ENCODE peak calls at places on chromosomes 7 and 10, in eight cellular contexts. One of them, this sample, is unnamed.

GRCh38 chr7:129017264-129017663 is 37.6 kb downstream of the TNPO3 start:
- DNase-seq in aorta: no peak
- DNase-seq in endothelial cell of umbilical vein: no peak
- DNase-seq in GM23338: no peak
- DNase-seq in adrenal gland: no peak
- DNase-seq in OCI-LY7: peak; percentile 12
- DNase-seq in H7: no peak
- DNase-seq in thoracic aorta: no peak
- DNase-seq in this sample: no peak

GRCh38 chr10:13703997-13704536 is 117.3 kb downstream of the PRPF18 start:
- DNase-seq in aorta: no peak
- DNase-seq in endothelial cell of umbilical vein: no peak
- DNase-seq in GM23338: no peak
- DNase-seq in adrenal gland: no peak
- DNase-seq in OCI-LY7: no peak
- DNase-seq in H7: no peak
- DNase-seq in thoracic aorta: no peak
- DNase-seq in this sample: no peak

GRCh38 chr10:111107846-111108245 is 31.0 kb downstream of the ADRA2A start:
- DNase-seq in aorta: peak; percentile 16
- DNase-seq in endothelial cell of umbilical vein: no peak
- DNase-seq in GM23338: no peak
- DNase-seq in adrenal gland: no peak
- DNase-seq in OCI-LY7: no peak
- DNase-seq in H7: no peak
- DNase-seq in thoracic aorta: no peak
- DNase-seq in this sample: no peak

GRCh38 chr10:62815373-62816111 is 624 bp downstream of the EGR2 start:
- DNase-seq in aorta: peak; percentile 79
- DNase-seq in endothelial cell of umbilical vein: peak; percentile 15
- DNase-seq in GM23338: peak; percentile 50
- DNase-seq in adrenal gland: peak; percentile 20
- DNase-seq in OCI-LY7: no peak
- DNase-seq in H7: no peak
- DNase-seq in thoracic aorta: no peak
- DNase-seq in this sample: no peak

GRCh38 chr7:116924741-116925140 is 28.6 kb upstream of the ST7 start:
- DNase-seq in aorta: no peak
- DNase-seq in endothelial cell of umbilical vein: no peak
- DNase-seq in GM23338: no peak
- DNase-seq in adrenal gland: no peak
- DNase-seq in OCI-LY7: no peak
- DNase-seq in H7: no peak
- DNase-seq in thoracic aorta: no peak
- DNase-seq in this sample: no peak

GRCh38 chr10:114715171-114715670 is 57.1 kb upstream of the ABLIM1 start:
- DNase-seq in aorta: no peak
- DNase-seq in endothelial cell of umbilical vein: peak; percentile 93
- DNase-seq in GM23338: no peak
- DNase-seq in adrenal gland: no peak
- DNase-seq in OCI-LY7: no peak
- DNase-seq in H7: no peak
- DNase-seq in thoracic aorta: no peak
- DNase-seq in this sample: no peak

GRCh38 chr10:72738476-72738875 is 46.5 kb downstream of the MCU start:
- DNase-seq in aorta: no peak
- DNase-seq in endothelial cell of umbilical vein: peak; percentile 92
- DNase-seq in GM23338: no peak
- DNase-seq in adrenal gland: no peak
- DNase-seq in OCI-LY7: no peak
- DNase-seq in H7: no peak
- DNase-seq in thoracic aorta: no peak
- DNase-seq in this sample: no peak

GRCh38 chr10:16987129-16987670 is 142.4 kb downstream of the CUBN start:
- DNase-seq in aorta: no peak
- DNase-seq in endothelial cell of umbilical vein: peak; percentile 83
- DNase-seq in GM23338: no peak
- DNase-seq in adrenal gland: no peak
- DNase-seq in OCI-LY7: no peak
- DNase-seq in H7: no peak
- DNase-seq in thoracic aorta: no peak
- DNase-seq in this sample: no peak

GRCh38 chr10:87878664-87879459 is 15.4 kb downstream of the PTEN start:
- DNase-seq in aorta: no peak
- DNase-seq in endothelial cell of umbilical vein: peak; percentile 44
- DNase-seq in GM23338: no peak
- DNase-seq in adrenal gland: no peak
- DNase-seq in OCI-LY7: no peak
- DNase-seq in H7: no peak
- DNase-seq in thoracic aorta: no peak
- DNase-seq in this sample: no peak

GRCh38 chr7:138515001-138515528 is 55.0 kb downstream of the TRIM24 start:
- DNase-seq in aorta: no peak
- DNase-seq in endothelial cell of umbilical vein: no peak
- DNase-seq in GM23338: no peak
- DNase-seq in adrenal gland: no peak
- DNase-seq in OCI-LY7: peak; percentile 22
- DNase-seq in H7: no peak
- DNase-seq in thoracic aorta: no peak
- DNase-seq in this sample: no peak

GRCh38 chr10:71368639-71369038 is 28.1 kb upstream of the CDH23 start:
- DNase-seq in aorta: no peak
- DNase-seq in endothelial cell of umbilical vein: no peak
- DNase-seq in GM23338: peak; percentile 11
- DNase-seq in adrenal gland: no peak
- DNase-seq in OCI-LY7: peak; percentile 58
- DNase-seq in H7: no peak
- DNase-seq in thoracic aorta: no peak
- DNase-seq in this sample: no peak

GRCh38 chr10:123272171-123272570 is 118.0 kb downstream of the BUB3 start:
- DNase-seq in aorta: no peak
- DNase-seq in endothelial cell of umbilical vein: no peak
- DNase-seq in GM23338: no peak
- DNase-seq in adrenal gland: no peak
- DNase-seq in OCI-LY7: peak; percentile 1
- DNase-seq in H7: peak; percentile 34
- DNase-seq in thoracic aorta: no peak
- DNase-seq in this sample: no peak

GRCh38 chr10:91493313-91493712 is 83.2 kb downstream of the HECTD2 start:
- DNase-seq in aorta: no peak
- DNase-seq in endothelial cell of umbilical vein: peak; percentile 24
- DNase-seq in GM23338: peak; percentile 66
- DNase-seq in adrenal gland: no peak
- DNase-seq in OCI-LY7: peak; percentile 8
- DNase-seq in H7: peak; percentile 23
- DNase-seq in thoracic aorta: no peak
- DNase-seq in this sample: no peak

GRCh38 chr10:119908201-119908600 is 15.7 kb downstream of the SEC23IP start:
- DNase-seq in aorta: no peak
- DNase-seq in endothelial cell of umbilical vein: no peak
- DNase-seq in GM23338: no peak
- DNase-seq in adrenal gland: no peak
- DNase-seq in OCI-LY7: no peak
- DNase-seq in H7: no peak
- DNase-seq in thoracic aorta: no peak
- DNase-seq in this sample: no peak

GRCh38 chr10:79195091-79195923 is 126.5 kb downstream of the ZMIZ1 start:
- DNase-seq in aorta: peak; percentile 95
- DNase-seq in endothelial cell of umbilical vein: peak; percentile 84
- DNase-seq in GM23338: peak; percentile 92
- DNase-seq in adrenal gland: peak; percentile 88
- DNase-seq in OCI-LY7: peak; percentile 81
- DNase-seq in H7: peak; percentile 95
- DNase-seq in thoracic aorta: peak; percentile 46
- DNase-seq in this sample: peak; percentile 88

GRCh38 chr7:119320316-119320715 is 952.7 kb upstream of the KCND2 start:
- DNase-seq in aorta: no peak
- DNase-seq in endothelial cell of umbilical vein: no peak
- DNase-seq in GM23338: peak; percentile 27
- DNase-seq in adrenal gland: no peak
- DNase-seq in OCI-LY7: no peak
- DNase-seq in H7: no peak
- DNase-seq in thoracic aorta: no peak
- DNase-seq in this sample: no peak

GRCh38 chr10:71569775-71570588 is 149.6 kb downstream of the C10orf105 start:
- DNase-seq in aorta: peak; percentile 87
- DNase-seq in endothelial cell of umbilical vein: peak; percentile 43
- DNase-seq in GM23338: peak; percentile 90
- DNase-seq in adrenal gland: peak; percentile 74
- DNase-seq in OCI-LY7: peak; percentile 75
- DNase-seq in H7: peak; percentile 93
- DNase-seq in thoracic aorta: peak; percentile 26
- DNase-seq in this sample: peak; percentile 78

GRCh38 chr10:69439350-69439739 is 11.9 kb upstream of the TSPAN15 start:
- DNase-seq in aorta: no peak
- DNase-seq in endothelial cell of umbilical vein: no peak
- DNase-seq in GM23338: no peak
- DNase-seq in adrenal gland: peak; percentile 59
- DNase-seq in OCI-LY7: no peak
- DNase-seq in H7: no peak
- DNase-seq in thoracic aorta: no peak
- DNase-seq in this sample: no peak

GRCh38 chr7:26538683-26539082 is 247.0 kb downstream of the SNX10 start:
- DNase-seq in aorta: no peak
- DNase-seq in endothelial cell of umbilical vein: no peak
- DNase-seq in GM23338: no peak
- DNase-seq in adrenal gland: no peak
- DNase-seq in OCI-LY7: no peak
- DNase-seq in H7: no peak
- DNase-seq in thoracic aorta: no peak
- DNase-seq in this sample: no peak

GRCh38 chr10:100970076-100970913 is 991 bp downstream of the SEMA4G start:
- DNase-seq in aorta: peak; percentile 70
- DNase-seq in endothelial cell of umbilical vein: no peak
- DNase-seq in GM23338: peak; percentile 52
- DNase-seq in adrenal gland: no peak
- DNase-seq in OCI-LY7: no peak
- DNase-seq in H7: peak; percentile 86
- DNase-seq in thoracic aorta: no peak
- DNase-seq in this sample: no peak

DNA sequence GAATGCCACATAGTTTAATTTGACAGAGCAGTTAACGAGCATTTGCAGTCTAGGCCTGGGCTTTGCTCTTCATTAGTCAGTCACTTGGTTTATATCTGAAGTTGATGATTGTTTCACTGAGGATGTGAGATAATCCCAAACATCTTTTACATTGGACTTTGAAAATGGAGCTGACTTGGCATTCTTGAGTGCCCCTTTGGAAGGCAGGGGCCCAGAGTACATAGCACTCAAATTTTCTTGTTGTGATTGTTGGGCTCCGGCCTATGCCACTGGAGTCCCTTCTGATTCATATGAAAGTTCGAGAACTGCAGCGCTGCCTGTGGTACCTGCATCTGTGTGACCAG is 21.9 kb downstream of the DNAJB6 start:
- DNase-seq in aorta: peak; percentile 53
- DNase-seq in endothelial cell of umbilical vein: no peak
- DNase-seq in GM23338: no peak
- DNase-seq in adrenal gland: no peak
- DNase-seq in OCI-LY7: no peak
- DNase-seq in H7: no peak
- DNase-seq in thoracic aorta: no peak
- DNase-seq in this sample: no peak
- H3K36me3 ChIP-seq in aorta: no peaks in the 10 kb centered on the region
- H3K36me3 ChIP-seq in endothelial cell of umbilical vein: peaks cover 4% of the 10 kb centered on the region
- H3K36me3 ChIP-seq in GM23338: peaks cover 45% of the 10 kb centered on the region
- H3K36me3 ChIP-seq in adrenal gland: peaks cover 40% of the 10 kb centered on the region
- H3K36me3 ChIP-seq in OCI-LY7: peaks cover 81% of the 10 kb centered on the region
- H3K36me3 ChIP-seq in H7: peaks cover 36% of the 10 kb centered on the region
- H3K36me3 ChIP-seq in thoracic aorta: peaks cover 22% of the 10 kb centered on the region
- H3K36me3 ChIP-seq in this sample: peaks cover 46% of the 10 kb centered on the region

GRCh38 chr10:3072641-3073360 is 5.5 kb downstream of the PFKP start:
- DNase-seq in aorta: no peak
- DNase-seq in endothelial cell of umbilical vein: no peak
- DNase-seq in GM23338: no peak
- DNase-seq in adrenal gland: no peak
- DNase-seq in OCI-LY7: no peak
- DNase-seq in H7: no peak
- DNase-seq in thoracic aorta: no peak
- DNase-seq in this sample: no peak
- H3K36me3 ChIP-seq in aorta: no peaks in the 10 kb centered on the region
- H3K36me3 ChIP-seq in endothelial cell of umbilical vein: peaks cover 10% of the 10 kb centered on the region
- H3K36me3 ChIP-seq in GM23338: peaks cover 4% of the 10 kb centered on the region
- H3K36me3 ChIP-seq in adrenal gland: no peaks in the 10 kb centered on the region
- H3K36me3 ChIP-seq in OCI-LY7: peaks cover 86% of the 10 kb centered on the region
- H3K36me3 ChIP-seq in H7: peaks cover 4% of the 10 kb centered on the region
- H3K36me3 ChIP-seq in thoracic aorta: no peaks in the 10 kb centered on the region
- H3K36me3 ChIP-seq in this sample: no peaks in the 10 kb centered on the region

DNA sequence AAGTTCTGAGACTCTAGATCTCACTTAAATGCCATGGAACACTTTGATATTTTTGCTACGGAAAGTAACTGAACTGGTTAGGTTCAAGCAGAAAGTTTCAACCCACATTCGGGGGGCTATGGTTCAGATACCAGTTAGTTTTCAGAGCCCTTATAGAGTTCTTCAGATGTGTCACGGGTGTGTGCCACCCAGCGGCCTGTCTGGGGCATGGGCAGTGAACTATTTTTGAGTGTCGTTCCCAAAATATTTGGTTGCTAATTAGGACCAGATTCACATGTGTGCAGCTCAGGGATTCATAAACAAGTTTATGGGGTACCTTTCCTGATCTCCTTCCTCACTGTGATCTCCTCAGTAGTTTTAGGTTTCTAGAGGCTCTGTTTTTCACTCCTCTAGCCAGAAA is 271.9 kb downstream of the C7orf25 start:
- DNase-seq in aorta: no peak
- DNase-seq in endothelial cell of umbilical vein: no peak
- DNase-seq in GM23338: peak; percentile 8
- DNase-seq in adrenal gland: no peak
- DNase-seq in OCI-LY7: no peak
- DNase-seq in H7: peak; percentile 19
- DNase-seq in thoracic aorta: no peak
- DNase-seq in this sample: no peak
- H3K36me3 ChIP-seq in aorta: no peaks in the 10 kb centered on the region
- H3K36me3 ChIP-seq in endothelial cell of umbilical vein: no peaks in the 10 kb centered on the region
- H3K36me3 ChIP-seq in GM23338: peaks cover 7% of the 10 kb centered on the region
- H3K36me3 ChIP-seq in adrenal gland: no peaks in the 10 kb centered on the region
- H3K36me3 ChIP-seq in OCI-LY7: no peaks in the 10 kb centered on the region
- H3K36me3 ChIP-seq in H7: no peaks in the 10 kb centered on the region
- H3K36me3 ChIP-seq in thoracic aorta: no peaks in the 10 kb centered on the region
- H3K36me3 ChIP-seq in this sample: no peaks in the 10 kb centered on the region

DNA sequence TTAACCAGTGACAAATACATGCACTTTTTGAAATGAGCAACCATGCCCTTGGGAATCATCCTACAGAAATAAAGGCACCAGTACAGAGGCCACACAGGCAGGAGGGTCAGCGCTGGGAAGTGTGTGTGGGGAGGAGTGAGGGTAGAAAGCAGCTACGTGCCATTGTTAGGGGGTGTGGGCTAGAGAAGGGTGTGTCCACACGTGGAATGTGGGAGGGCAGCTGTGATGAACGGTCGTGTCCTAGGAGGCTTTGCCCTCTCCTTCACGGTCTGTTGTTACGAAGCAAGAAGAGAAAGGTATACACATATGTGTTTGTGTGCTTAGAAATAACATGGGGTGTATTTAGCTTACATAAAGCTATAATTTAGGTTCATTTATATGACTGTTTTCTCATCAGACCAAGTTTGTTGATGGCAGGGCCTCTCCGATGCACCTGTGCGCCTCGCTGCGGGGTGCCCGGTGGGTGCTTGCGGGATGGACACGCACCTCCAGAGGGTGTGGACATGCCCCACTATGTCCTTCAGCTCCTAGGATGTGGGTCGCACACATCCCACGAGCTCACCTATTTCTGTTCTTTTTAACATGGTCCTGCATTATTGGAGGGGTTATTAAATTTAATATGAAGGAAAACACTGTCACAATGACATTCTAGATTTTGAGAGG is 16.9 kb upstream of the GET4 start:
- DNase-seq in aorta: no peak
- DNase-seq in endothelial cell of umbilical vein: no peak
- DNase-seq in GM23338: no peak
- DNase-seq in adrenal gland: no peak
- DNase-seq in OCI-LY7: no peak
- DNase-seq in H7: no peak
- DNase-seq in thoracic aorta: no peak
- DNase-seq in this sample: no peak
- H3K36me3 ChIP-seq in aorta: no peaks in the 10 kb centered on the region
- H3K36me3 ChIP-seq in endothelial cell of umbilical vein: peaks cover 9% of the 10 kb centered on the region
- H3K36me3 ChIP-seq in GM23338: peaks cover 35% of the 10 kb centered on the region
- H3K36me3 ChIP-seq in adrenal gland: peaks cover 92% of the 10 kb centered on the region
- H3K36me3 ChIP-seq in OCI-LY7: peaks cover 71% of the 10 kb centered on the region
- H3K36me3 ChIP-seq in H7: peaks cover 42% of the 10 kb centered on the region
- H3K36me3 ChIP-seq in thoracic aorta: peaks cover 80% of the 10 kb centered on the region
- H3K36me3 ChIP-seq in this sample: peaks cover 66% of the 10 kb centered on the region